ENCODE peak calls at places on chromosomes 4 and X, in eight cellular contexts. J, O, Q, L, A, V, Y and Z are unnamed samples.

GRCh38 chr4:124804041-124804440 is 91.5 kb upstream of the ANKRD50 start:
- DNase-seq in J (no peak), O (no peak), Q (no peak), L (no peak), A (no peak), V (no peak), Y (no peak), Z (no peak)

GRCh38 chrX:130975947-130976346 is 72.9 kb upstream of the ENOX2 start:
- DNase-seq in J (no peak), O (peak), Q (no peak), L (peak), A (peak), V (peak), Y (peak), Z (peak)

GRCh38 chrX:73214366-73215094 is at the start of gene NAP1L2:
- DNase-seq in J (peak), O (no peak), Q (peak), L (peak), A (peak), V (peak), Y (peak), Z (no peak)

GRCh38 chrX:460823-461640 is 74.3 kb upstream of the PPP2R3B start:
- DNase-seq in J (no peak), O (no peak), Q (no peak), L (no peak), A (no peak), V (no peak), Y (no peak), Z (no peak)

GRCh38 chrX:123906557-123907316 is 46.9 kb downstream of the XIAP start:
- DNase-seq in J (no peak), O (no peak), Q (no peak), L (peak), A (no peak), V (no peak), Y (no peak), Z (no peak)

GRCh38 chr4:150867148-150867547 is 147.9 kb downstream of the LRBA start:
- DNase-seq in J (peak), O (peak), Q (no peak), L (peak), A (peak), V (peak), Y (peak), Z (peak)

GRCh38 chrX:153969904-153970397 is 1.7 kb downstream of the HCFC1 start:
- DNase-seq in J (no peak), O (no peak), Q (no peak), L (peak), A (no peak), V (peak), Y (no peak), Z (no peak)

GRCh38 chrX:120794525-120794975 is 81.1 kb downstream of the CT47B1 start:
- DNase-seq in J (no peak), O (no peak), Q (no peak), L (peak), A (no peak), V (peak), Y (no peak), Z (peak)

GRCh38 chr4:99664703-99665102 is 7.1 kb upstream of the C4orf54 start:
- DNase-seq in J (no peak), O (no peak), Q (no peak), L (no peak), A (no peak), V (no peak), Y (no peak), Z (no peak)

GRCh38 chr4:115121351-115122043 is 8.1 kb upstream of the NDST4 start:
- DNase-seq in J (no peak), O (no peak), Q (no peak), L (no peak), A (no peak), V (no peak), Y (no peak), Z (no peak)

GRCh38 chr4:37803348-37803973 is 23.0 kb upstream of the PGM2 start:
- DNase-seq in J (peak), O (peak), Q (no peak), L (peak), A (no peak), V (peak), Y (no peak), Z (no peak)

GRCh38 chr4:10045481-10045880 is 24.2 kb upstream of the SLC2A9 start:
- DNase-seq in J (no peak), O (no peak), Q (no peak), L (peak), A (no peak), V (peak), Y (no peak), Z (no peak)

GRCh38 chr4:89296871-89297270 is 10.7 kb downstream of the GPRIN3 start:
- DNase-seq in J (no peak), O (no peak), Q (no peak), L (no peak), A (no peak), V (no peak), Y (no peak), Z (no peak)

GRCh38 chrX:137600769-137601168 is 34.8 kb downstream of the ZIC3 start:
- DNase-seq in J (no peak), O (no peak), Q (no peak), L (no peak), A (no peak), V (no peak), Y (no peak), Z (no peak)

GRCh38 chr4:4866833-4867744 is 7.6 kb downstream of the MSX1 start:
- DNase-seq in J (no peak), O (peak), Q (no peak), L (no peak), A (no peak), V (peak), Y (no peak), Z (no peak)

GRCh38 chr4:152258804-152259708 is 276.8 kb downstream of the FBXW7 start:
- DNase-seq in J (no peak), O (no peak), Q (no peak), L (peak), A (no peak), V (peak), Y (no peak), Z (peak)

GRCh38 chr4:119289313-119289712 is 32.6 kb downstream of the FABP2 start:
- DNase-seq in J (no peak), O (no peak), Q (no peak), L (no peak), A (no peak), V (no peak), Y (no peak), Z (no peak)

GRCh38 chr4:150286656-150287055 is 208.4 kb downstream of the DCLK2 start:
- DNase-seq in J (no peak), O (no peak), Q (no peak), L (peak), A (no peak), V (no peak), Y (no peak), Z (no peak)

GRCh38 chr4:152501846-152502536 is 33.9 kb downstream of the FBXW7 start:
- DNase-seq in J (no peak), O (peak), Q (no peak), L (peak), A (no peak), V (no peak), Y (no peak), Z (no peak)

GRCh38 chr4:119942806-119943205 is 123.8 kb downstream of the MAD2L1 start:
- DNase-seq in J (no peak), O (no peak), Q (no peak), L (no peak), A (no peak), V (no peak), Y (no peak), Z (no peak)

GRCh38 chrX:1676866-1677265 is 62.0 kb downstream of the ASMT start:
- DNase-seq in J (no peak), O (no peak), Q (no peak), L (no peak), A (no peak), V (no peak), Y (no peak), Z (no peak)

GRCh38 chr4:98996056-98996941 is 778 bp downstream of the METAP1 start:
- DNase-seq in J (peak), O (peak), Q (no peak), L (peak), A (no peak), V (peak), Y (no peak), Z (peak)

GRCh38 chr4:80184791-80185756 is 12.2 kb upstream of the PRDM8 start:
- DNase-seq in J (no peak), O (peak), Q (no peak), L (peak), A (no peak), V (no peak), Y (no peak), Z (no peak)

GRCh38 chr4:174262624-174263444 is 20.6 kb downstream of the FBXO8 start:
- DNase-seq in J (no peak), O (no peak), Q (no peak), L (no peak), A (no peak), V (no peak), Y (no peak), Z (no peak)

GRCh38 chrX:119685225-119686066 is 7.5 kb downstream of the SEPTIN6 start:
- DNase-seq in J (peak), O (no peak), Q (no peak), L (no peak), A (no peak), V (no peak), Y (no peak), Z (no peak)

GRCh38 chr4:143700420-143701352 is at the start of gene FREM3:
- DNase-seq in J (no peak), O (no peak), Q (no peak), L (no peak), A (no peak), V (no peak), Y (no peak), Z (no peak)

GRCh38 chrX:48957477-48957826 is at the start of gene OTUD5:
- DNase-seq in J (peak), O (peak), Q (peak), L (no peak), A (peak), V (no peak), Y (no peak), Z (no peak)

GRCh38 chr4:100981447-100982204 is 365.7 kb downstream of the PPP3CA start:
- DNase-seq in J (no peak), O (no peak), Q (peak), L (peak), A (no peak), V (peak), Y (no peak), Z (no peak)

GRCh38 chr4:83093060-83093640 is 21.4 kb downstream of the PLAC8 start:
- DNase-seq in J (no peak), O (no peak), Q (no peak), L (no peak), A (no peak), V (no peak), Y (no peak), Z (no peak)

GRCh38 chr4:146161243-146161642 is 14.3 kb upstream of the LSM6 start:
- DNase-seq in J (no peak), O (no peak), Q (no peak), L (no peak), A (no peak), V (no peak), Y (no peak), Z (no peak)

GRCh38 chrX:132671229-132671641 is 182.4 kb upstream of the MBNL3 start:
- DNase-seq in J (no peak), O (no peak), Q (no peak), L (peak), A (no peak), V (no peak), Y (no peak), Z (peak)

GRCh38 chr4:149961876-149962597 is 116.2 kb upstream of the DCLK2 start:
- DNase-seq in J (no peak), O (no peak), Q (no peak), L (peak), A (no peak), V (peak), Y (no peak), Z (peak)

GRCh38 chrX:97629597-97629985 is 745.9 kb downstream of the RPA4 start:
- DNase-seq in J (no peak), O (no peak), Q (no peak), L (no peak), A (no peak), V (no peak), Y (no peak), Z (no peak)

GRCh38 chrX:7330971-7331746 is 183.2 kb upstream of the PUDP start:
- DNase-seq in J (no peak), O (no peak), Q (no peak), L (peak), A (no peak), V (peak), Y (no peak), Z (peak)

GRCh38 chr4:168723020-168723419 is 226.2 kb downstream of the PALLD start:
- DNase-seq in J (no peak), O (no peak), Q (no peak), L (peak), A (no peak), V (peak), Y (no peak), Z (peak)

GRCh38 chr4:128871948-128872347 is 62.4 kb downstream of the JADE1 start:
- DNase-seq in J (no peak), O (no peak), Q (no peak), L (peak), A (no peak), V (peak), Y (no peak), Z (peak)

GRCh38 chr4:25031077-25031606 is 396 bp upstream of the LGI2 start:
- DNase-seq in J (peak), O (peak), Q (no peak), L (peak), A (no peak), V (peak), Y (no peak), Z (no peak)

GRCh38 chrX:67587946-67588624 is 44.3 kb downstream of the AR start:
- DNase-seq in J (no peak), O (no peak), Q (no peak), L (peak), A (no peak), V (no peak), Y (peak), Z (no peak)

GRCh38 chrX:153463031-153463430 is 7.3 kb downstream of the HAUS7 start:
- DNase-seq in J (no peak), O (no peak), Q (no peak), L (no peak), A (no peak), V (no peak), Y (no peak), Z (no peak)

GRCh38 chrX:66164931-66165330 is 884 bp downstream of the HEPH start:
- DNase-seq in J (no peak), O (no peak), Q (no peak), L (no peak), A (no peak), V (no peak), Y (no peak), Z (no peak)

GRCh38 chrX:66164470-66164869 is 423 bp downstream of the HEPH start:
- DNase-seq in J (no peak), O (no peak), Q (no peak), L (no peak), A (no peak), V (no peak), Y (no peak), Z (no peak)

GRCh38 chrX:66162331-66162822 is 1.7 kb upstream of the HEPH start:
- DNase-seq in J (no peak), O (no peak), Q (no peak), L (no peak), A (no peak), V (no peak), Y (no peak), Z (no peak)

GRCh38 chrX:66163447-66163846 is 600 bp upstream of the HEPH start:
- DNase-seq in J (no peak), O (no peak), Q (no peak), L (no peak), A (no peak), V (no peak), Y (no peak), Z (no peak)

GRCh38 chrX:66163849-66164401 is at the start of gene HEPH:
- DNase-seq in J (peak), O (peak), Q (no peak), L (peak), A (no peak), V (peak), Y (no peak), Z (no peak)
- TF ChIP-seq CTCF in J (no peak), O (no peak), Q (no peak), L (no peak), A (no peak), V (no peak), Y (no peak), Z (no peak)

GRCh38 chrX:129759576-129760061 is 20.1 kb upstream of the SASH3 start:
- DNase-seq in J (no peak), O (no peak), Q (peak), L (peak), A (peak), V (peak), Y (peak), Z (peak)

GRCh38 chrX:129760155-129760554 is 19.6 kb upstream of the SASH3 start:
- DNase-seq in J (no peak), O (no peak), Q (no peak), L (no peak), A (no peak), V (no peak), Y (no peak), Z (no peak)

GRCh38 chrX:129754266-129755024 is 15.7 kb downstream of the XPNPEP2 start:
- DNase-seq in J (no peak), O (no peak), Q (no peak), L (no peak), A (no peak), V (no peak), Y (no peak), Z (no peak)

GRCh38 chrX:129760981-129761380 is 18.8 kb upstream of the SASH3 start:
- DNase-seq in J (no peak), O (no peak), Q (no peak), L (no peak), A (no peak), V (no peak), Y (no peak), Z (no peak)

GRCh38 chrX:129755779-129756650 is 17.2 kb downstream of the XPNPEP2 start:
- DNase-seq in J (peak), O (no peak), Q (no peak), L (no peak), A (peak), V (no peak), Y (no peak), Z (no peak)
- TF ChIP-seq CTCF in J (peak), O (no peak), Q (no peak), L (no peak), A (no peak), V (no peak), Y (no peak), Z (no peak)

DNA sequence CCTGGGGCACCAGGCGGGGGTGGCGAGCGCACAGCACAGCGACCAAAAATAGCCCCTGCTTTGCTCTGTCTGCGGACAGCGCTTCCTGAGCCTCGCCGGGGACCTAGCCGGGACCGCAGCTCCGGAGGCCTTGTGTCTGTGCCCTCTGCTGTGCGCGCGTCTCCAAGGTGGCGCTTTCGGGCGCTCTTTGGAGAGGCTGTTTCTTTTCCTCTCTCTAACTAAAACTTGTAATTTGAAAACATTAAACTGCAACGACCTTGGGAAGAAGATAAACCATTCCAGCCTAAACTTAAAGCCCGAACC is 3.4 kb downstream of the ARX start:
- DNase-seq in J (no peak), O (no peak), Q (no peak), L (no peak), A (no peak), V (no peak), Y (no peak), Z (no peak)
- TF ChIP-seq CTCF in J (no peak), O (no peak), Q (no peak), L (no peak), A (no peak), V (no peak), Y (no peak), Z (no peak)

DNA sequence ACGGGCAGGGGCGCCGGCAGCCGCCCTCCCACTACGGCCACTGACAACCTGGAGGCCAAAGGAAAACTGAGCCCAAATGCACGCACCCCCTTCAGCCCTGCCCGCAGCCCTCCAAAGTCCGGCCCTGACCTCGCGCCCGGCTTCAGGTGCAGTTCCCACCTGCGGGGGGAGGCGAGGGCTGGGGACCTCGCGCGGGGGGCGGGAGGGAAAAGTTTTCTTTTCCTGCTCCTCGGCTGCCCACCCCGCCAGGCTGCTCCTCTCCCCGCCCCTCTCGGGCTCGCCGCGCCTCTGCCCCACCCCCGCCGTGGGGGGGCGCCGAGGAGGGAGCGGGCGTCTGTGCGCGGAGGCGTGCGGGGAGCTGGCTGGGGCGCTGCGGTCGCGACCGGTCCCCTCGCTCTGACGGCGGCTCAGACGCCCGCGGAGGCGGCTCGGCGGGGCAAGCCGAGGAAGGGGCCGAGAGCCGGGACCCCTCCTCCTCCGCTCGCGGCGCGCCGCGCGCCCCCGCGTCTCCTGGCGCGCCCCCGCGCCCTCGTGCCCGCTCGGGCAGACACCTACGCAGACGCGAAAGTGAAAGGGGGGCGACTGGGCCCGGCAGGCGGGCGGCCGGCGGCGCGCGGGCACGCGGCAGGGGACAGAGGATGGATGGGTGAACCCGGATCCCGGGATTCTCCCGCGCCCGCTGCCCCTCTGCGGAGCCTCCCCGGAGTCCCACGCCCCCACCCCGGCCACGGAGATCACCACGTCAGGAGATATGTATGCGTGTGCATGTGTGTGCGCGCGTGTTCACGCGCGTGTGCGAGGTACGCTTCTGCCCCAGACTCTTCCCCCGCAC is 3.1 kb upstream of the NR3C2 start:
- DNase-seq in J (peak), O (peak), Q (peak), L (peak), A (peak), V (no peak), Y (peak), Z (no peak)
- TF ChIP-seq CTCF in J (no peak), O (no peak), Q (no peak), L (no peak), A (no peak), V (no peak), Y (no peak), Z (no peak)

GRCh38 chrX:26914232-26914631 is 548.9 kb downstream of the PPP4R3C start:
- DNase-seq in J (no peak), O (no peak), Q (no peak), L (peak), A (no peak), V (peak), Y (no peak), Z (no peak)

GRCh38 chrX:26915064-26915463 is 548.1 kb downstream of the PPP4R3C start:
- DNase-seq in J (no peak), O (no peak), Q (no peak), L (peak), A (no peak), V (no peak), Y (no peak), Z (peak)

GRCh38 chrX:26922278-26922677 is 540.9 kb downstream of the PPP4R3C start:
- DNase-seq in J (no peak), O (no peak), Q (no peak), L (peak), A (no peak), V (peak), Y (no peak), Z (peak)

GRCh38 chrX:26918633-26919032 is 544.5 kb downstream of the PPP4R3C start:
- DNase-seq in J (peak), O (peak), Q (no peak), L (no peak), A (no peak), V (peak), Y (no peak), Z (peak)
- TF ChIP-seq CTCF in J (peak), O (peak), Q (no peak), L (peak), A (no peak), V (peak), Y (no peak), Z (peak)